ENCODE peak calls at places on chromosomes 6 and 20, in seven cellular contexts. H is NCI-H1105; U is KG1; Z is stimulated activated CD4-positive, alpha-beta T cell treated with anti-CD3 and anti-CD28 coated beads, TNF-alpha, amount 100 ng/mL, for 48 hours; D is breast epithelium; J is HTR-8/SVneo; X is HCT116. P is an unnamed sample.

GRCh38 chr6:135189344-135189743 is 8.2 kb downstream of the MYB start:
- DNase-seq in D (no peak), J (no peak), U (no peak), H (no peak), Z (no peak), X (no peak), P (no peak)

GRCh38 chr20:20083796-20084195 is 31.5 kb downstream of the CFAP61 start:
- DNase-seq in H (peak), X (peak), D (no peak), U (peak), J (peak), Z (no peak), P (no peak)

GRCh38 chr6:107180114-107180513 is 64.8 kb upstream of the BEND3 start:
- DNase-seq in X (no peak), D (no peak), H (no peak), Z (no peak), U (no peak), J (no peak), P (no peak)

GRCh38 chr20:62736407-62737071 is 27.9 kb downstream of the NTSR1 start:
- DNase-seq in D (peak), X (peak), U (no peak), J (no peak), H (no peak), Z (no peak), P (peak)

GRCh38 chr6:107214655-107215054 is 99.3 kb upstream of the BEND3 start:
- DNase-seq in X (no peak), H (no peak), D (no peak), U (no peak), Z (no peak), J (no peak), P (no peak)

GRCh38 chr20:16299892-16300291 is 273.4 kb downstream of the KIF16B start:
- DNase-seq in H (no peak), Z (no peak), J (no peak), X (no peak), U (no peak), D (no peak), P (no peak)

GRCh38 chr20:2140561-2140960 is 38.9 kb downstream of the STK35 start:
- DNase-seq in J (no peak), Z (no peak), X (no peak), D (no peak), H (no peak), U (no peak), P (no peak)

GRCh38 chr6:138569970-138570715 is 70.8 kb upstream of the NHSL1 start:
- DNase-seq in D (no peak), X (no peak), U (no peak), J (no peak), Z (no peak), H (no peak), P (no peak)

GRCh38 chr6:47034919-47035318 is 7.2 kb downstream of the ADGRF1 start:
- DNase-seq in U (no peak), Z (no peak), D (no peak), J (peak), X (peak), H (peak), P (no peak)

GRCh38 chr6:15966000-15966399 is 162.9 kb upstream of the MYLIP start:
- DNase-seq in X (no peak), U (no peak), J (no peak), H (no peak), Z (no peak), D (no peak), P (no peak)

GRCh38 chr6:166009385-166010031 is 158.1 kb downstream of the TBXT start:
- DNase-seq in J (no peak), D (no peak), H (peak), Z (no peak), U (no peak), X (no peak), P (no peak)

GRCh38 chr6:75419408-75419807 is 74.2 kb downstream of the FILIP1 start:
- DNase-seq in D (no peak), H (no peak), J (no peak), U (no peak), X (no peak), Z (no peak), P (no peak)

GRCh38 chr6:12363651-12364381 is 73.7 kb downstream of the EDN1 start:
- DNase-seq in U (peak), Z (no peak), H (no peak), X (no peak), J (no peak), D (no peak), P (no peak)

GRCh38 chr6:118712955-118713354 is 61.6 kb upstream of the CEP85L start:
- DNase-seq in Z (no peak), U (no peak), X (no peak), D (no peak), J (peak), H (no peak), P (no peak)

GRCh38 chr20:44067650-44068081 is 119.3 kb downstream of the JPH2 start:
- DNase-seq in U (no peak), X (no peak), Z (no peak), J (no peak), D (peak), H (no peak), P (no peak)

GRCh38 chr6:111777357-111777756 is 95.9 kb downstream of the FYN start:
- DNase-seq in H (no peak), D (no peak), J (no peak), X (no peak), U (no peak), Z (no peak), P (no peak)

GRCh38 chr20:17504326-17504897 is 26.8 kb downstream of the BFSP1 start:
- DNase-seq in D (no peak), J (peak), X (no peak), Z (no peak), H (no peak), U (no peak), P (no peak)

GRCh38 chr6:160882741-160883340 is 108.7 kb upstream of the MAP3K4 start:
- DNase-seq in U (no peak), J (no peak), D (no peak), X (no peak), H (no peak), Z (no peak), P (no peak)

GRCh38 chr6:147117580-147117979 is 86.6 kb upstream of the STXBP5 start:
- DNase-seq in X (no peak), Z (no peak), J (no peak), U (no peak), H (no peak), D (no peak), P (no peak)

GRCh38 chr6:75458895-75459294 is 34.7 kb downstream of the FILIP1 start:
- DNase-seq in J (no peak), Z (no peak), H (no peak), D (no peak), X (no peak), U (no peak), P (no peak)

GRCh38 chr6:65566117-65566516 is 140.9 kb downstream of the EYS start:
- DNase-seq in J (no peak), X (no peak), H (no peak), D (no peak), Z (no peak), U (no peak), P (no peak)

GRCh38 chr20:11905460-11906150 is 12.1 kb upstream of the BTBD3 start:
- DNase-seq in Z (no peak), X (no peak), U (no peak), H (no peak), D (no peak), J (no peak), P (no peak)

GRCh38 chr6:74690365-74690764 is 515.5 kb downstream of the COL12A1 start:
- DNase-seq in U (no peak), H (no peak), D (no peak), Z (no peak), J (no peak), X (no peak), P (no peak)

GRCh38 chr6:43269273-43270007 is 26.2 kb downstream of the TTBK1 start:
- DNase-seq in J (no peak), H (no peak), U (no peak), X (no peak), Z (no peak), D (no peak), P (no peak)

GRCh38 chr20:20926222-20926905 is 179.8 kb downstream of the LINC00237 start:
- DNase-seq in Z (no peak), D (no peak), H (no peak), X (no peak), U (no peak), J (no peak), P (no peak)